ENCODE peak calls at places on chromosomes 11 and 22, in four cellular contexts. P is stimulated activated CD4-positive, alpha-beta T cell treated with anti-CD3 and anti-CD28 coated beads, Interleukin-12 subunit alpha, Interleukin-12 subunit beta, amount 100 ng/mL, for 24 hours; F is CD8-positive, alpha-beta memory T cell; X is stomach. I is an unnamed sample.

GRCh38 chr22:29316429-29316828 is 932 bp upstream of the RASL10A start:
- DNase-seq in P (no peak), F (no peak), X (no peak), I (no peak)

GRCh38 chr11:90204832-90205646 is 17.8 kb downstream of the CHORDC1 start:
- DNase-seq in P (no peak), F (no peak), X (no peak), I (no peak)

GRCh38 chr11:60869451-60869825 is 2.1 kb downstream of the ZP1 start:
- DNase-seq in P (no peak), F (peak; percentile 37), X (peak; percentile 16), I (no peak)

GRCh38 chr11:117870176-117870952 is 6.1 kb downstream of the FXYD6 start:
- DNase-seq in P (no peak), F (no peak), X (no peak), I (no peak)

GRCh38 chr22:24153353-24153752 is 27.9 kb upstream of the SUSD2 start:
- DNase-seq in P (no peak), F (peak; percentile 74), X (no peak), I (no peak)

GRCh38 chr11:120858740-120859139 is 165.2 kb upstream of the TBCEL start:
- DNase-seq in P (no peak), F (no peak), X (no peak), I (no peak)

GRCh38 chr11:64959498-64959897 is 12.4 kb downstream of the MAJIN start:
- DNase-seq in P (no peak), F (no peak), X (no peak), I (no peak)

GRCh38 chr22:46592390-46592872 is 27.8 kb upstream of the GRAMD4 start:
- DNase-seq in P (no peak), F (peak; percentile 67), X (no peak), I (no peak)

GRCh38 chr11:35539781-35540281 is 14.4 kb upstream of the PAMR1 start:
- DNase-seq in P (no peak), F (no peak), X (no peak), I (peak; percentile 25)

GRCh38 chr22:45966892-45967365 is 10.0 kb downstream of the WNT7B start:
- DNase-seq in P (no peak), F (no peak), X (no peak), I (no peak)

GRCh38 chr11:126654886-126655806 is 299.7 kb downstream of the ST3GAL4 start:
- DNase-seq in P (no peak), F (no peak), X (no peak), I (no peak)

GRCh38 chr11:19931768-19932369 is 219.2 kb downstream of the NAV2 start:
- DNase-seq in P (no peak), F (no peak), X (no peak), I (no peak)

GRCh38 chr11:95977534-95978174 is 53.7 kb upstream of the MTMR2 start:
- DNase-seq in P (no peak), F (no peak), X (no peak), I (no peak)

GRCh38 chr11:36628765-36629199 is 30.7 kb upstream of the RAG2 start:
- DNase-seq in P (no peak), F (no peak), X (no peak), I (no peak)